ENCODE peak calls at places on chromosomes 7 and 10, in eight cellular contexts. One of them, this sample, is unnamed.

GRCh38 chr10:69087600-69088470 is at the start of gene SRGN:
- DNase-seq in Calu3: no peak
- DNase-seq in LoVo: no peak
- DNase-seq in lower lobe of right lung: peak; percentile 57
- DNase-seq in left ventricle myocardium inferior: peak; percentile 51
- DNase-seq in fibroblast of lung: peak; percentile 95
- DNase-seq in caudate nucleus: no peak
- DNase-seq in GM12865: peak; percentile 95
- DNase-seq in this sample: peak; percentile 97

GRCh38 chr10:62726142-62726541 is 78.4 kb upstream of the ADO start:
- DNase-seq in caudate nucleus: no peak
- DNase-seq in LoVo: no peak
- DNase-seq in lower lobe of right lung: no peak
- DNase-seq in GM12865: peak; percentile 80
- DNase-seq in fibroblast of lung: no peak
- DNase-seq in Calu3: no peak
- DNase-seq in left ventricle myocardium inferior: no peak
- DNase-seq in this sample: no peak

GRCh38 chr7:120395526-120396019 is 122.6 kb downstream of the KCND2 start:
- DNase-seq in lower lobe of right lung: no peak
- DNase-seq in fibroblast of lung: no peak
- DNase-seq in LoVo: no peak
- DNase-seq in left ventricle myocardium inferior: no peak
- DNase-seq in Calu3: no peak
- DNase-seq in GM12865: peak; percentile 84
- DNase-seq in caudate nucleus: no peak
- DNase-seq in this sample: no peak

GRCh38 chr10:104337985-104338735 is at the start of gene ITPRIP:
- DNase-seq in left ventricle myocardium inferior: peak; percentile 74
- DNase-seq in GM12865: peak; percentile 80
- DNase-seq in Calu3: peak; percentile 39
- DNase-seq in caudate nucleus: no peak
- DNase-seq in fibroblast of lung: peak; percentile 92
- DNase-seq in LoVo: peak; percentile 82
- DNase-seq in lower lobe of right lung: peak; percentile 89
- DNase-seq in this sample: peak; percentile 81

GRCh38 chr10:12993595-12993994 is 7.9 kb downstream of the CCDC3 start:
- DNase-seq in LoVo: no peak
- DNase-seq in left ventricle myocardium inferior: no peak
- DNase-seq in Calu3: no peak
- DNase-seq in lower lobe of right lung: no peak
- DNase-seq in fibroblast of lung: no peak
- DNase-seq in GM12865: no peak
- DNase-seq in caudate nucleus: no peak
- DNase-seq in this sample: no peak

GRCh38 chr7:138008588-138009349 is 6.9 kb upstream of the CREB3L2 start:
- DNase-seq in left ventricle myocardium inferior: no peak
- DNase-seq in lower lobe of right lung: no peak
- DNase-seq in caudate nucleus: no peak
- DNase-seq in GM12865: peak; percentile 75
- DNase-seq in Calu3: peak; percentile 40
- DNase-seq in LoVo: peak; percentile 78
- DNase-seq in fibroblast of lung: peak; percentile 77
- DNase-seq in this sample: peak; percentile 64

GRCh38 chr7:149784251-149784608 is 10.8 kb upstream of the ZNF467 start:
- DNase-seq in fibroblast of lung: no peak
- DNase-seq in lower lobe of right lung: no peak
- DNase-seq in caudate nucleus: no peak
- DNase-seq in Calu3: no peak
- DNase-seq in GM12865: no peak
- DNase-seq in LoVo: no peak
- DNase-seq in left ventricle myocardium inferior: no peak
- DNase-seq in this sample: no peak

GRCh38 chr7:113424463-113424862 is 306.1 kb upstream of the SMIM30 start:
- DNase-seq in GM12865: no peak
- DNase-seq in caudate nucleus: no peak
- DNase-seq in lower lobe of right lung: no peak
- DNase-seq in left ventricle myocardium inferior: no peak
- DNase-seq in Calu3: no peak
- DNase-seq in fibroblast of lung: no peak
- DNase-seq in LoVo: no peak
- DNase-seq in this sample: no peak

GRCh38 chr7:75842836-75843446 is 29.3 kb upstream of the CCL24 start:
- DNase-seq in GM12865: peak; percentile 77
- DNase-seq in left ventricle myocardium inferior: no peak
- DNase-seq in caudate nucleus: no peak
- DNase-seq in LoVo: peak; percentile 23
- DNase-seq in Calu3: peak; percentile 43
- DNase-seq in lower lobe of right lung: no peak
- DNase-seq in fibroblast of lung: peak; percentile 94
- DNase-seq in this sample: peak; percentile 54

GRCh38 chr10:11005626-11006427 is 11.8 kb upstream of the CELF2 start:
- DNase-seq in caudate nucleus: no peak
- DNase-seq in LoVo: no peak
- DNase-seq in lower lobe of right lung: no peak
- DNase-seq in GM12865: no peak
- DNase-seq in fibroblast of lung: no peak
- DNase-seq in Calu3: no peak
- DNase-seq in left ventricle myocardium inferior: no peak
- DNase-seq in this sample: no peak

GRCh38 chr7:141974831-141975230 is 1.3 kb upstream of the TAS2R38 start:
- DNase-seq in lower lobe of right lung: no peak
- DNase-seq in Calu3: peak; percentile 58
- DNase-seq in LoVo: peak; percentile 50
- DNase-seq in fibroblast of lung: no peak
- DNase-seq in left ventricle myocardium inferior: no peak
- DNase-seq in caudate nucleus: no peak
- DNase-seq in GM12865: peak; percentile 21
- DNase-seq in this sample: no peak

GRCh38 chr7:98079891-98080653 is 26.6 kb upstream of the LMTK2 start:
- DNase-seq in caudate nucleus: no peak
- DNase-seq in LoVo: no peak
- DNase-seq in Calu3: no peak
- DNase-seq in left ventricle myocardium inferior: no peak
- DNase-seq in lower lobe of right lung: no peak
- DNase-seq in fibroblast of lung: no peak
- DNase-seq in GM12865: no peak
- DNase-seq in this sample: no peak

GRCh38 chr10:84173543-84173942 is at the start of gene GPR15LG:
- DNase-seq in Calu3: no peak
- DNase-seq in lower lobe of right lung: no peak
- DNase-seq in caudate nucleus: no peak
- DNase-seq in GM12865: peak; percentile 48
- DNase-seq in fibroblast of lung: no peak
- DNase-seq in LoVo: no peak
- DNase-seq in left ventricle myocardium inferior: no peak
- DNase-seq in this sample: no peak

GRCh38 chr7:13846386-13846785 is 143.1 kb downstream of the ETV1 start:
- DNase-seq in GM12865: no peak
- DNase-seq in LoVo: no peak
- DNase-seq in Calu3: no peak
- DNase-seq in lower lobe of right lung: no peak
- DNase-seq in caudate nucleus: no peak
- DNase-seq in left ventricle myocardium inferior: no peak
- DNase-seq in fibroblast of lung: no peak
- DNase-seq in this sample: no peak

GRCh38 chr7:82360591-82361386 is 82.8 kb downstream of the CACNA2D1 start:
- DNase-seq in lower lobe of right lung: no peak
- DNase-seq in LoVo: no peak
- DNase-seq in left ventricle myocardium inferior: no peak
- DNase-seq in Calu3: no peak
- DNase-seq in fibroblast of lung: no peak
- DNase-seq in GM12865: no peak
- DNase-seq in caudate nucleus: no peak
- DNase-seq in this sample: no peak

GRCh38 chr7:116138202-116138801 is 72.0 kb upstream of the TES start:
- DNase-seq in caudate nucleus: no peak
- DNase-seq in Calu3: peak; percentile 32
- DNase-seq in left ventricle myocardium inferior: no peak
- DNase-seq in GM12865: peak; percentile 72
- DNase-seq in lower lobe of right lung: no peak
- DNase-seq in fibroblast of lung: peak; percentile 85
- DNase-seq in LoVo: peak; percentile 77
- DNase-seq in this sample: peak; percentile 53

GRCh38 chr7:985127-985416 is 2.1 kb downstream of the CYP2W1 start:
- DNase-seq in Calu3: no peak
- DNase-seq in GM12865: no peak
- DNase-seq in lower lobe of right lung: no peak
- DNase-seq in LoVo: no peak
- DNase-seq in fibroblast of lung: no peak
- DNase-seq in caudate nucleus: no peak
- DNase-seq in left ventricle myocardium inferior: no peak
- DNase-seq in this sample: no peak

GRCh38 chr10:2981361-2981801 is 86.0 kb upstream of the PFKP start:
- DNase-seq in fibroblast of lung: no peak
- DNase-seq in LoVo: no peak
- DNase-seq in Calu3: no peak
- DNase-seq in GM12865: no peak
- DNase-seq in left ventricle myocardium inferior: no peak
- DNase-seq in caudate nucleus: no peak
- DNase-seq in lower lobe of right lung: no peak
- DNase-seq in this sample: no peak

GRCh38 chr10:113475381-113475807 is 77.5 kb upstream of the HABP2 start:
- DNase-seq in fibroblast of lung: no peak
- DNase-seq in caudate nucleus: no peak
- DNase-seq in left ventricle myocardium inferior: no peak
- DNase-seq in Calu3: no peak
- DNase-seq in lower lobe of right lung: no peak
- DNase-seq in LoVo: peak; percentile 19
- DNase-seq in GM12865: no peak
- DNase-seq in this sample: peak; percentile 68

GRCh38 chr10:126663328-126663727 is 7.2 kb downstream of the C10orf90 start:
- DNase-seq in LoVo: no peak
- DNase-seq in caudate nucleus: peak; percentile 60
- DNase-seq in Calu3: no peak
- DNase-seq in fibroblast of lung: peak; percentile 55
- DNase-seq in lower lobe of right lung: no peak
- DNase-seq in left ventricle myocardium inferior: peak; percentile 54
- DNase-seq in GM12865: no peak
- DNase-seq in this sample: peak; percentile 91

GRCh38 chr10:101856626-101857025 is 13.0 kb upstream of the KCNIP2 start:
- DNase-seq in GM12865: no peak
- DNase-seq in fibroblast of lung: peak; percentile 39
- DNase-seq in lower lobe of right lung: no peak
- DNase-seq in LoVo: no peak
- DNase-seq in left ventricle myocardium inferior: no peak
- DNase-seq in Calu3: no peak
- DNase-seq in caudate nucleus: no peak
- DNase-seq in this sample: peak; percentile 17

GRCh38 chr7:1998146-1998545 is 234.6 kb downstream of the MAD1L1 start:
- DNase-seq in fibroblast of lung: no peak
- DNase-seq in caudate nucleus: no peak
- DNase-seq in left ventricle myocardium inferior: no peak
- DNase-seq in Calu3: no peak
- DNase-seq in LoVo: no peak
- DNase-seq in GM12865: no peak
- DNase-seq in lower lobe of right lung: no peak
- DNase-seq in this sample: no peak

GRCh38 chr7:139771001-139771956 is 6.5 kb downstream of the HIPK2 start:
- DNase-seq in caudate nucleus: no peak
- DNase-seq in Calu3: peak; percentile 28
- DNase-seq in left ventricle myocardium inferior: no peak
- DNase-seq in LoVo: peak; percentile 31
- DNase-seq in fibroblast of lung: peak; percentile 96
- DNase-seq in GM12865: peak; percentile 37
- DNase-seq in lower lobe of right lung: no peak
- DNase-seq in this sample: no peak

GRCh38 chr10:110709964-110710587 is 65.9 kb downstream of the RBM20 start:
- DNase-seq in fibroblast of lung: no peak
- DNase-seq in GM12865: no peak
- DNase-seq in LoVo: no peak
- DNase-seq in Calu3: no peak
- DNase-seq in caudate nucleus: no peak
- DNase-seq in left ventricle myocardium inferior: no peak
- DNase-seq in lower lobe of right lung: no peak
- DNase-seq in this sample: no peak

GRCh38 chr7:92622680-92623079 is 32.5 kb upstream of the FAM133B start:
- DNase-seq in fibroblast of lung: no peak
- DNase-seq in lower lobe of right lung: no peak
- DNase-seq in caudate nucleus: no peak
- DNase-seq in left ventricle myocardium inferior: no peak
- DNase-seq in Calu3: no peak
- DNase-seq in LoVo: no peak
- DNase-seq in GM12865: no peak
- DNase-seq in this sample: no peak